ENCODE peak calls at places on chromosomes 11 and 22, in four cellular contexts. E is fibroblast of mammary gland, T is cardiac muscle cell, M is foreskin fibroblast. D is an unnamed sample.

GRCh38 chr22:50011447-50012200 is 941 bp downstream of the IL17REL start:
- DNase-seq in E (no peak), T (no peak), M (no peak), D (peak)

GRCh38 chr11:59182457-59183151 is 10.7 kb downstream of the DTX4 start:
- DNase-seq in E (no peak), T (no peak), M (no peak), D (no peak)

GRCh38 chr11:33926954-33927552 is 35.2 kb upstream of the LMO2 start:
- DNase-seq in E (no peak), T (no peak), M (no peak), D (no peak)

GRCh38 chr11:99069831-99070444 is 49.2 kb downstream of the CNTN5 start:
- DNase-seq in E (peak), T (peak), M (no peak), D (no peak)

GRCh38 chr11:117295438-117296137 is 4.4 kb downstream of the BACE1-AS start:
- DNase-seq in E (no peak), T (no peak), M (no peak), D (no peak)

GRCh38 chr11:74670171-74670570 is 61.1 kb downstream of the CHRDL2 start:
- DNase-seq in E (no peak), T (no peak), M (no peak), D (no peak)

GRCh38 chr11:67374571-67375276 is 1.3 kb upstream of the CLCF1 start:
- DNase-seq in E (peak), T (no peak), M (peak), D (no peak)

GRCh38 chr11:92159931-92160330 is 64.7 kb upstream of the FAT3 start:
- DNase-seq in E (no peak), T (no peak), M (no peak), D (no peak)

GRCh38 chr11:72683782-72684200 is 9.6 kb upstream of the PDE2A start:
- DNase-seq in E (peak), T (peak), M (peak), D (peak)

GRCh38 chr11:128692750-128693578 is 908 bp upstream of the FLI1 start:
- DNase-seq in E (peak), T (peak), M (peak), D (no peak)

GRCh38 chr22:20299736-20300136 is 20.1 kb downstream of the DGCR6L start:
- DNase-seq in E (peak), T (peak), M (peak), D (no peak)

GRCh38 chr11:38693306-38693705 is 2095.3 kb upstream of the RAG2 start:
- DNase-seq in E (no peak), T (no peak), M (no peak), D (no peak)

GRCh38 chr22:32708835-32709234 is 92.7 kb upstream of the TIMP3 start:
- DNase-seq in E (peak), T (peak), M (peak), D (no peak)

GRCh38 chr11:65215441-65216076 is 33.8 kb downstream of the CAPN1 start:
- DNase-seq in E (peak), T (no peak), M (no peak), D (no peak)

GRCh38 chr11:44866301-44866700 is 84.4 kb downstream of the TP53I11 start:
- DNase-seq in E (no peak), T (no peak), M (no peak), D (no peak)

GRCh38 chr22:24148586-24148985 is 32.7 kb upstream of the SUSD2 start:
- DNase-seq in E (no peak), T (no peak), M (peak), D (no peak)

GRCh38 chr11:64923151-64923661 is 1.3 kb upstream of the PPP2R5B start:
- DNase-seq in E (no peak), T (no peak), M (no peak), D (no peak)

GRCh38 chr22:46031965-46032851 is 55.2 kb upstream of the WNT7B start:
- DNase-seq in E (no peak), T (no peak), M (no peak), D (no peak)

GRCh38 chr11:58227956-58228615 is 632 bp downstream of the OR10Q1 start:
- DNase-seq in E (no peak), T (no peak), M (no peak), D (no peak)

GRCh38 chr11:124891390-124891861 is 6.2 kb downstream of the ROBO4 start:
- DNase-seq in E (no peak), T (peak), M (peak), D (peak)

GRCh38 chr11:31236052-31236652 is 133.4 kb downstream of the DCDC1 start:
- DNase-seq in E (peak), T (peak), M (no peak), D (no peak)

GRCh38 chr11:125790825-125791224 is 2.9 kb downstream of the PATE3 start:
- DNase-seq in E (no peak), T (no peak), M (no peak), D (no peak)

GRCh38 chr11:6735306-6735705 is 36.5 kb downstream of the OR2AG2 start:
- DNase-seq in E (peak), T (no peak), M (peak), D (no peak)

GRCh38 chr11:13135385-13136271 is 126.5 kb downstream of the RASSF10 start:
- DNase-seq in E (peak), T (peak), M (peak), D (no peak)

GRCh38 chr11:94132152-94132558 is 3.5 kb downstream of the PANX1 start:
- DNase-seq in E (peak), T (peak), M (peak), D (no peak)

GRCh38 chr22:41217553-41218157 is 12.5 kb downstream of the L3MBTL2 start:
- DNase-seq in E (peak), T (peak), M (peak), D (peak)

GRCh38 chr11:34458566-34458965 is 19.8 kb downstream of the CAT start:
- DNase-seq in E (no peak), T (no peak), M (no peak), D (no peak)

DNA sequence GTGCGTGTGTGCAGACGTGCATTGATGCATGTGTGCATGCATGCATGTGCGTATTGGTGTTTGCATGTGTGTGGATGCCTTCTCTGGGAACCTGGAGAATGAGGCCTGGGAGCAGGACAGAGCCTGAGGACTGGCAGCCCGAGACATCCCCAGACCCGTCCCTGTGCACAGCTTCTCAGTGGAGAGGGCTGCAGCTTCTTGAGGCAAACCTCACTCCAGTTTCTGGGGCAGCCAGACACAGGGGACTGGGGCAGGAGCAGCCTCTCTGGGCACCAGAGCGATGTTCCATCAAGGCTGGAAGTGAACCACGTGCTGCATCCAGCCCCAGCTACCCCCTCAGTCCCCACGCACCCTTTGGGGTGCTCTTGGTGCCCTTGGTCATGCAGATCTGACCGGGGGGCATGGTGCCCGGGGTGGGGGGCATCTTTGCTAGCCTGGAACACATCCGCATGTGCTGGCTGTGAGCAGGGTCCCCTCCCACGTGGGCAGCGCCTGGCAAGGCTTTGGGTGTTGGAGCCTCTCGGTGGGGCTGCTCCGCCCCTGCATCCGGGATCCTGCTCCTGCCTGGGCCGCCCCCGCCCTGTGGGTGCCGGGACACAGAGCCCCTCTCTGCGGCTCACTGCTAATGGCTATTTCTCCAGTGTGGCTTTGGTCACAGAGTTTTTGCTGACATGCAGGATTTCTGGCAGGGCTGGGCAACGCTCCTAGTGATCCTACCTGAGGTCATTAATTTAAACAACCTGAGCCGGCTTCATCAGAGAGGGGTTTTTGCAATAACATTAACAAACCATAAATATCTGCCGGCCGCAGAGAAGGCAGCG is 434.6 kb downstream of the TBC1D22A start:
- DNase-seq in E (no peak), T (no peak), M (no peak), D (no peak)
- TF ChIP-seq CTCF in E (no peak), T (no peak), M (no peak), D (no peak)

GRCh38 chr11:79413258-79413657 is 27.6 kb downstream of the TENM4 start:
- DNase-seq in E (peak), T (peak), M (peak), D (peak)
- TF ChIP-seq CTCF in E (no peak), T (no peak), M (no peak), D (no peak)

DNA sequence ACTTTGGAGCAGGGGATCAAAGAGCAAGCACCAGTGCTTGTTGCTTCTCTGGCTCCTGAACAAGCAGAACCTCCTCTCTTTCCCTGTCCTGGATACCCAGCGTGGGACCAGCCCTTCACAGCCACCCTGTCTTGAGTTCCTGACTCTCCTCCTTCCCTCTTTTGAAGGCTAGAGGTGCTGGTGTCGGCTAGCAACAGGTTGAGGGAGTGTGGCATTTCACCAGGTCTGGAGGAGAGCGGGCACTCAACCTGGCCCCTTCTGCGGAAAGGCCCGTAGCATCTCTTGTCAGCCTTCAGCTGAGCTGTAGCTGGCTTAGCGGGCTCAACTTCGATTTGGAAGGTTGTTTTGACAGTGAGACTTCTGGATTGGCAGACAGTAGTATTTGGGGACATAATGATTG is 26.6 kb downstream of the RCOR2 start:
- DNase-seq in E (no peak), T (no peak), M (no peak), D (no peak)
- TF ChIP-seq CTCF in E (no peak), T (no peak), M (no peak), D (no peak)

GRCh38 chr22:22855617-22856308 is 31.9 kb upstream of the IGLL5 start:
- DNase-seq in E (peak), T (peak), M (peak), D (peak)
- TF ChIP-seq CTCF in E (peak), T (peak), M (peak), D (peak)

DNA sequence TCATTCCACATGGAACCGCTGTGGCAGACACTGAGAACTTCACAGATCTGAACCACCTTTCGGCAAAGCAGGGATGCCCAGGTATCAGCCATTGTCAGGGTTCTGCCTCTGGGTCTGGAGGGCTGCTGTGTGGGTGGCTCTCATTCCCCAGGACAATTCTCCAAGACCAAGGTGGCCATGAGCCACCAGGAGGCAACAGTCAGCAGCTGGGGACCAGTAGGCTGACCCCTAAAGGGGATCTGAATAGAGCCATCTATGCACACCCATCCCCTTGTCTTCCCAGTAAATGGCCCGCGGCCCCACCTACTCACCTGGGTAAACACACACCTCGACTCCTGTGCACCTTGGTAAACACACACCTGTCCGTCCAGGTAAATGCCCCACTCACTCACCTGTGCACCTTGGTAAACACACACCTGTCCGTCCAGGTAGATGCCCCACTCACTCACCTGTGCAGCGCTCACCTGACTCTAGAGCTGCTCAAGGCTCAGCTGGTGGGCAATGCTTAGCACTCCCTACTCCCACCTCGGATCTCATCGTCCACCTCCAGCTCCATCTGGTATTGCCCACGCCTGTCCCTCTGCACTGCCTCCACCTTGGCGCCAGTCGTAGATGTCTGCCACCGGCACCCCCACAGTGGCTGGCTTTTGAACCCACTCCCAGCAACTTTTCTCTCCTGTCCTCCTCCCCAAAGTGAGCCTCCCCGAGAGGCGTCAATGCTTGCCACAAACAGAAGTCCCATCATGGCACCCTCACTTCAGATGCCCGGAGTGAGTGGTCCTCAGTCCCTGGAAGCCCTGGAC is 10.2 kb downstream of the SLC25A1 start:
- DNase-seq in E (no peak), T (no peak), M (no peak), D (no peak)
- TF ChIP-seq CTCF in E (no peak), T (no peak), M (no peak), D (no peak)

GRCh38 chr22:27460596-27461347 is 340.8 kb downstream of the MN1 start:
- DNase-seq in E (peak), T (peak), M (peak), D (no peak)

GRCh38 chr22:27466229-27466628 is 335.3 kb downstream of the MN1 start:
- DNase-seq in E (peak), T (no peak), M (peak), D (no peak)

GRCh38 chr22:27462190-27462589 is 339.4 kb downstream of the MN1 start:
- DNase-seq in E (no peak), T (no peak), M (peak), D (no peak)

GRCh38 chr22:27461470-27461869 is 340.1 kb downstream of the MN1 start:
- DNase-seq in E (peak), T (peak), M (peak), D (peak)

DNA sequence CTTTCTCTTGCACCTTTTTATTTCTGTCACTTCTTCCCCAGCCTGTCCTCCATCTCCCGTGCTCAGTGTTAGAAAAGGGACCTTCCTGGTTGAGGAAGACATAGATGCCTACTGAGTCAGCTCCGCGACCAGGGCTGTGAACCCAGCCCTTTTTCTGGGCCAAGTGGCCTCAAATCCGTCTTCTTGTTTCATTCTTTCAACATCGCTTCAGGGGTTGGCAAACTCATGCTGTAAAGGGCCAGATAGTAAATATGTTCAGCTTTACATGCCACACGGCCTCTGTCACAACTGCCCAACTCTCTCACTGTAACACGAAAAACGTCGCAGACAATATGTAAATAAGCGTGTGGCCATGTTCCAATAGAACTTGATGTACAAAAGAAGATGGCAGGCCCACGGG is 338.4 kb downstream of the MN1 start:
- DNase-seq in E (no peak), T (no peak), M (peak), D (no peak)
- TF ChIP-seq CTCF in E (no peak), T (no peak), M (no peak), D (no peak)

GRCh38 chr11:11880179-11880578 is 38.4 kb downstream of the USP47 start:
- DNase-seq in E (no peak), T (no peak), M (no peak), D (no peak)

GRCh38 chr11:11871991-11872401 is 30.2 kb downstream of the USP47 start:
- DNase-seq in E (no peak), T (no peak), M (no peak), D (no peak)

DNA sequence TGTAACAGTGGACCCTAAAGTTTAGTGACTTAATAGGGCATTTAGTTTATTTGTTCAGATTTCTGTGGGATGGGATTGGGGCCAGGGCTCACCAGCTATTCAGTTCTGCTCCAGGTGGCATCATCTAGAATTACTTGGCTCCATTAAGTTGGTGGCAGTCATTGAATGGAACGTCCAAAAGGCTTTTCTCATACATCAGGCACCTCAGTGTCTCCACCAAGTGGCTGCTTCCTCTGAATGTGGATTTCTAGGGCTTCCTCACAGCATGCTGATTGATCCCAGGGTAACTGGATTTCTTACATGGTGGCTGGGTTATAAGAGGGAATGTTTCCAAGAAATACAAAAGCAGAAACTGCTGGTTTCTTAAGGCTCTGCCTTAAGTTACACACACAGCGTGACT is 34.7 kb downstream of the USP47 start:
- DNase-seq in E (peak), T (no peak), M (peak), D (peak)
- TF ChIP-seq CTCF in E (peak), T (peak), M (no peak), D (no peak)

DNA sequence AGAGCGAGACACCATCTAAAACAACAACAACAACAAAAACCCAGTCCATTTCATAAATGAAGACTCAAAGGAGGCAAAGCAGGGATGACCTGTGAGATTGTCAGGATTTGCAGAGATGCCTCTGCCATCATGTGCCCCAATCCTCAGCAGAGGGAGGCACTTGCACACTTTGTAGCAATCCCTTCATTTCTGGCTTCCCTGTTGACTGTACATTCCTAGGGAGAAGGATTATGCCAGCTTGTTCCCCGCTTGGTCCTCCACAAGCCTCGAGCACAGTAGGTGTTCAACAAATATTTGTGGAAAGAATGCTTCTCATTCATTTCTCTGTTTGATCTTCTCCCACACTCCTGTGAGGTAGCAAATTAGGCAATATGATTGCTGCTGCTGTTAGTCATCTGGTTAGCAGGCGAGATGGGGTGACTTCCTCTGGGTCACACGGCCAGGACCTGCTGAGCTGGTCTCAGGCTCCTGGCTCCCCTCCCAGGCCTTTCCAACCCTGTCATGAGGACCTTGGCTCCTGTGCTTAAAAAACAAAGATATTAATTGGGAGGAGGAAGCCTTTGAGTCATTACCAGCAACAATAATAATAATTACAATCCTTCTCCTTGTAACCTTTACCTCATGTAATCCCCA is 34.1 kb downstream of the LIF start:
- DNase-seq in E (peak), T (peak), M (peak), D (no peak)
- TF ChIP-seq CTCF in E (no peak), T (peak), M (no peak), D (no peak)

GRCh38 chr22:43417555-43417954 is 5.7 kb downstream of the MPPED1 start:
- DNase-seq in E (no peak), T (no peak), M (no peak), D (no peak)

GRCh38 chr22:43420991-43421665 is 9.3 kb downstream of the MPPED1 start:
- DNase-seq in E (no peak), T (no peak), M (no peak), D (no peak)

GRCh38 chr22:43421914-43422615 is 10.3 kb downstream of the MPPED1 start:
- DNase-seq in E (no peak), T (no peak), M (no peak), D (no peak)

GRCh38 chr22:43418079-43418825 is 6.4 kb downstream of the MPPED1 start:
- DNase-seq in E (no peak), T (no peak), M (no peak), D (no peak)

DNA sequence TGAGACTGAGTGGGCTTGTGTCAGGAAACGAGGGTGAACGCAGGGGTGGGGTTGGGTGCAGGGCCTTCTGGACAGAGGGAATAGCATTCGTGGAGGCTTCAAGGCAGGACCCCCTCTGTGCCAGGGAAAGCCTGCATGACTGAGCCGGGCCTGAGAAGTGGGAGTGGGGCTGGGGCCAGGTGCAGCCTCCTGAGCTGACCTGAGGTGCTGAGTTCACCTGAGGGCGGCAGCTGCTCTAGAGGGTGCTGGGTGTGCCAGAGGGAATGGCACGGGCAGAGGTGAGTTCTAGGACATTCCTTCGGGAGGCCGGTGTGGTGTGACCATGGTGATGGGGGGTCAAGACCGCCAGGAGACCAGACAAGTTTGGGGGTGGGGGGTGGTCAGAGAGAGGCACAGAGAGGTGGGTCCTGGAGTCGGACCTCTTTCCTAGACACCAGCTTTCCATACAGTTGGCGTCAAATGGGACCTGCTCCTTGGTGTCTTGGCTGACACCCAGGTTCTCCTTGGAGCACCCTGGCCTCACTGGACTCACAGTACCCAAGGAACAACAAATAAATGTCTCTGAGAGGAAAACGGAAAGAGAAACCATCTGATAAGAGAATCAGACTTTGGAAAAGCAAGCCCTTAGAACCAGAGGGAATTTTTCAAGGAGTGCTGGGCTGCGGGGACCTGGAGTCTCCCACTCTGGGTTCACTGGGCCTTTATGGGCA is 7.7 kb downstream of the MPPED1 start:
- DNase-seq in E (no peak), T (no peak), M (no peak), D (no peak)
- TF ChIP-seq CTCF in E (no peak), T (no peak), M (no peak), D (no peak)